ENCODE peak calls at places on chromosomes 7 and 10, in nine cellular contexts. One of them, this sample, is unnamed.

GRCh38 chr7:42232275-42232674 is 4.7 kb downstream of the GLI3 start:
- DNase-seq in breast epithelium: no peak
- DNase-seq in body of pancreas: no peak
- DNase-seq in prostate gland: no peak
- DNase-seq in Peyer's patch: no peak
- DNase-seq in heart left ventricle: no peak
- DNase-seq in spleen: no peak
- DNase-seq in adrenal gland: no peak
- DNase-seq in NB4: peak
- DNase-seq in this sample: no peak

GRCh38 chr7:123367508-123368122 is 166.8 kb downstream of the IQUB start:
- DNase-seq in NB4: peak
- DNase-seq in adrenal gland: peak
- DNase-seq in prostate gland: no peak
- DNase-seq in heart left ventricle: no peak
- DNase-seq in body of pancreas: peak
- DNase-seq in breast epithelium: no peak
- DNase-seq in Peyer's patch: no peak
- DNase-seq in spleen: no peak
- DNase-seq in this sample: peak

GRCh38 chr7:90574136-90574819 is 21.8 kb upstream of the CDK14 start:
- DNase-seq in spleen: no peak
- DNase-seq in Peyer's patch: no peak
- DNase-seq in NB4: no peak
- DNase-seq in prostate gland: no peak
- DNase-seq in breast epithelium: no peak
- DNase-seq in adrenal gland: peak
- DNase-seq in heart left ventricle: peak
- DNase-seq in body of pancreas: peak
- DNase-seq in this sample: no peak

GRCh38 chr7:151107882-151108281 is 21.6 kb downstream of the AGAP3 start:
- DNase-seq in prostate gland: no peak
- DNase-seq in adrenal gland: no peak
- DNase-seq in body of pancreas: no peak
- DNase-seq in breast epithelium: no peak
- DNase-seq in heart left ventricle: no peak
- DNase-seq in Peyer's patch: no peak
- DNase-seq in spleen: no peak
- DNase-seq in NB4: no peak
- DNase-seq in this sample: no peak

GRCh38 chr10:35416628-35417625 is 80.6 kb downstream of the CCNY start:
- DNase-seq in heart left ventricle: no peak
- DNase-seq in spleen: no peak
- DNase-seq in breast epithelium: no peak
- DNase-seq in NB4: no peak
- DNase-seq in Peyer's patch: no peak
- DNase-seq in body of pancreas: no peak
- DNase-seq in adrenal gland: peak
- DNase-seq in prostate gland: no peak
- DNase-seq in this sample: no peak

GRCh38 chr10:107553470-107553869 is 389.0 kb upstream of the SORCS1 start:
- DNase-seq in spleen: no peak
- DNase-seq in NB4: no peak
- DNase-seq in body of pancreas: no peak
- DNase-seq in breast epithelium: no peak
- DNase-seq in adrenal gland: no peak
- DNase-seq in Peyer's patch: no peak
- DNase-seq in heart left ventricle: no peak
- DNase-seq in prostate gland: no peak
- DNase-seq in this sample: no peak

GRCh38 chr7:41955475-41956243 is 252.8 kb upstream of the INHBA start:
- DNase-seq in prostate gland: peak
- DNase-seq in heart left ventricle: peak
- DNase-seq in adrenal gland: peak
- DNase-seq in NB4: peak
- DNase-seq in breast epithelium: peak
- DNase-seq in body of pancreas: peak
- DNase-seq in spleen: peak
- DNase-seq in Peyer's patch: peak
- DNase-seq in this sample: no peak

GRCh38 chr7:114415054-114415997 is 711 bp downstream of the FOXP2 start:
- DNase-seq in spleen: no peak
- DNase-seq in body of pancreas: no peak
- DNase-seq in NB4: no peak
- DNase-seq in Peyer's patch: no peak
- DNase-seq in breast epithelium: no peak
- DNase-seq in prostate gland: no peak
- DNase-seq in adrenal gland: no peak
- DNase-seq in heart left ventricle: no peak
- DNase-seq in this sample: no peak

GRCh38 chr10:86649471-86650150 is 4.7 kb upstream of the OPN4 start:
- DNase-seq in breast epithelium: no peak
- DNase-seq in body of pancreas: no peak
- DNase-seq in adrenal gland: peak
- DNase-seq in heart left ventricle: no peak
- DNase-seq in NB4: no peak
- DNase-seq in prostate gland: no peak
- DNase-seq in spleen: peak
- DNase-seq in Peyer's patch: no peak
- DNase-seq in this sample: no peak

GRCh38 chr10:91604936-91605534 is 27.8 kb downstream of the PPP1R3C start:
- DNase-seq in breast epithelium: no peak
- DNase-seq in adrenal gland: no peak
- DNase-seq in spleen: no peak
- DNase-seq in NB4: no peak
- DNase-seq in prostate gland: no peak
- DNase-seq in body of pancreas: no peak
- DNase-seq in Peyer's patch: no peak
- DNase-seq in heart left ventricle: no peak
- DNase-seq in this sample: no peak

DNA sequence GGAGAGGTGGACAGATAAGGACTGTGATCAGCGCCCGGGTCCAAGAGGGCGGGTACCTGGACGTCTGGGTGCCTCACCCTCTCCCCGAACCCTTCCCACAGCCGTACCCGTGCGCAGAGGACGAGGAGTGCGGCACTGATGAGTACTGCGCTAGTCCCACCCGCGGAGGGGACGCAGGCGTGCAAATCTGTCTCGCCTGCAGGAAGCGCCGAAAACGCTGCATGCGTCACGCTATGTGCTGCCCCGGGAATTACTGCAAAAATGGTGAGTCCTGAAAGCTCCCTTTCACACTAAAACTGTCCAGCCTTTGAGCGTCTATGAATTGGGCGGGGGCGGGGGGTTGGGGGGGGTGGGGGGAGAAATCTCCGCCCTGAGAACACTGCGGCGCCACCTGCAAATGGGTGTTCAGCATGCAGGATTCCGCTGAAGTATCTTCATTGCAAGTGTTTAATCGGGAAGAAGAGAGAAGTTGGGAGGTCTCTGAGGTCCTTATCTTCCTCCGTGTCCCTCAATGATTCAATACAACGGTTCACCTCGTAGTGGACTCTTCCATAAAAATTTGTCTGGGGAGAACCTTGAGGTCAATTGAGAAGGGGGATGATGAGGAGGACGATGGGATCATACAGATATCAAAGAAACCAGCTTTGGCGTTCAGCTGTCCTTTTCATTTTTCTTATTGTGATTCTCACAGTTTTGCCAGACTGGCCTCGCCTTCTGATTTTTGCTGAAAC is 906 bp downstream of the DKK1 start:
- DNase-seq in prostate gland: no peak
- DNase-seq in adrenal gland: no peak
- DNase-seq in heart left ventricle: no peak
- DNase-seq in NB4: no peak
- DNase-seq in body of pancreas: no peak
- DNase-seq in Peyer's patch: no peak
- DNase-seq in breast epithelium: no peak
- DNase-seq in spleen: peak
- DNase-seq in this sample: no peak
- TF ChIP-seq POLR2A in prostate gland: no peak
- TF ChIP-seq POLR2A in adrenal gland: no peak
- TF ChIP-seq POLR2A in heart left ventricle: no peak
- TF ChIP-seq POLR2A in NB4: no peak
- TF ChIP-seq POLR2A in body of pancreas: no peak
- TF ChIP-seq POLR2A in Peyer's patch: no peak
- TF ChIP-seq POLR2A in breast epithelium: no peak
- TF ChIP-seq POLR2A in spleen: no peak
- TF ChIP-seq POLR2A in this sample: no peak

DNA sequence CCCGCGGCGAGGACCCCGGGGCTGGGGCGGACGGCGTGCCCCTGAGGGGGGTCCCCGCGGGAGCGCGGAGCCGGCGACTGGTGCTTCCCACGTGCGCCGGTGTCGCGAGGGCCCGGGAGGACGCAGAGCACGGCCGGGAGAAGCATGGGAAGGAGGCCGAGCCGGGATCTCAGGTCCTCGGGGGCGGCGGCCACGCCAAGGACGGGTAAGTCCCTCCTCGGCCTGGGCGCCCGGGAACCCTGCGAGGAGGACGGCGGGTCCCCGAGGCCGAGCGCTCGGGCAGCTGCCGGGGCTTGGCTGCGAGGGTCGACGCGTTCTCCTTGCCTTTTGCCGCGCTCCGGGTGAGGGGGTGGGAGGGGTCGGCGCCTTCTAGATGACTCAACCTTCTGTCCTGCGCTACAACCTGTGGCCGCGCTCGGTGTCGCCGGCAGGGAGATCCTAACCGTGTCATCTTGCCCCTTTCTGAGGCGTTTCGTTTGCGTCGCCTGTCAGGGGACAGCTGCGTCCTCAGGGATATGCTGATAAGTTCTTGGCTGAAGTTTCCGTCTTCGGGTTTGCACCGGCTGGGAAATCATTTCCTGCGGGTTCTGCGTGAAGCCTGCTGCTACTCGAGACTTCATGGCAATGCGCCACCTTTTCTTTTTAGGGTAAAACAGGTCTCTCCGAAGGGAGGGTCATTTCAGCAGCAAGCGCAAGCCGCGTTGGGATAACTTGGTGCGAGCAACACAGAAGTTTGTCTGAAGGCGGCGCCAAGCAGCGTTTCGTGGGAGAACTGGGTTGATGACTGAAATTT is 529 bp downstream of the TASOR2 start:
- DNase-seq in breast epithelium: peak
- DNase-seq in prostate gland: peak
- DNase-seq in body of pancreas: peak
- DNase-seq in spleen: peak
- DNase-seq in heart left ventricle: peak
- DNase-seq in Peyer's patch: peak
- DNase-seq in adrenal gland: peak
- DNase-seq in NB4: peak
- DNase-seq in this sample: peak
- TF ChIP-seq POLR2A in breast epithelium: no peak
- TF ChIP-seq POLR2A in prostate gland: no peak
- TF ChIP-seq POLR2A in body of pancreas: no peak
- TF ChIP-seq POLR2A in spleen: no peak
- TF ChIP-seq POLR2A in heart left ventricle: no peak
- TF ChIP-seq POLR2A in Peyer's patch: no peak
- TF ChIP-seq POLR2A in adrenal gland: peak
- TF ChIP-seq POLR2A in NB4: no peak
- TF ChIP-seq POLR2A in this sample: no peak

GRCh38 chr10:69375307-69376151 is 41.2 kb downstream of the TACR2 start:
- DNase-seq in body of pancreas: peak
- DNase-seq in Peyer's patch: no peak
- DNase-seq in heart left ventricle: peak
- DNase-seq in NB4: no peak
- DNase-seq in prostate gland: peak
- DNase-seq in adrenal gland: no peak
- DNase-seq in spleen: no peak
- DNase-seq in breast epithelium: peak
- DNase-seq in this sample: no peak

GRCh38 chr10:69376662-69377061 is 40.1 kb downstream of the TACR2 start:
- DNase-seq in body of pancreas: no peak
- DNase-seq in heart left ventricle: no peak
- DNase-seq in prostate gland: no peak
- DNase-seq in spleen: no peak
- DNase-seq in Peyer's patch: no peak
- DNase-seq in NB4: no peak
- DNase-seq in adrenal gland: no peak
- DNase-seq in breast epithelium: no peak
- DNase-seq in this sample: no peak

GRCh38 chr10:69374931-69375306 is 41.8 kb downstream of the TACR2 start:
- DNase-seq in prostate gland: no peak
- DNase-seq in NB4: no peak
- DNase-seq in adrenal gland: no peak
- DNase-seq in heart left ventricle: no peak
- DNase-seq in Peyer's patch: no peak
- DNase-seq in spleen: no peak
- DNase-seq in breast epithelium: no peak
- DNase-seq in body of pancreas: no peak
- DNase-seq in this sample: no peak

GRCh38 chr10:69372126-69372980 is 44.4 kb downstream of the TACR2 start:
- DNase-seq in spleen: no peak
- DNase-seq in prostate gland: no peak
- DNase-seq in Peyer's patch: no peak
- DNase-seq in heart left ventricle: no peak
- DNase-seq in NB4: no peak
- DNase-seq in body of pancreas: no peak
- DNase-seq in adrenal gland: no peak
- DNase-seq in breast epithelium: no peak
- DNase-seq in this sample: no peak

DNA sequence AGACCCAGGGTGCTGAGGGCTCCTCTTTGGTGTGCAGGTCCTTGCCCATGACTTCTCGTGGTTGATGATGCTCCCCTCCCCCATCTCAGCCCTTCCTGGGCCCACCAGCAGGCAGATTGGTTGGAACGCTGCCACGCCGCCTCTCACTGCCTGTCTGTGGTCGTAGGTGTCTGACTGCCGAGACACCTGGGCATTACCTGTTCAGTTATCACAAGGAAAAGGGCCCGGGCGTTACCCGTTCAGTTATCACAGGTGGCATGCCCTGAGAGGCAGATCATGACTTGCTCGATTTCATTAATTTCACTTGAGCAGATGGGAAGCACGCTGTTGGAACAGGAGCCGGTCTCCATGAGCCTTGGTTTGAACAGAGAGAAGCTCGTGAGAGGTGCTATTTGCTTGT is 42.5 kb downstream of the TACR2 start:
- DNase-seq in heart left ventricle: no peak
- DNase-seq in adrenal gland: no peak
- DNase-seq in NB4: no peak
- DNase-seq in Peyer's patch: no peak
- DNase-seq in spleen: no peak
- DNase-seq in prostate gland: no peak
- DNase-seq in breast epithelium: no peak
- DNase-seq in body of pancreas: no peak
- DNase-seq in this sample: no peak
- TF ChIP-seq POLR2A in heart left ventricle: no peak
- TF ChIP-seq POLR2A in adrenal gland: no peak
- TF ChIP-seq POLR2A in NB4: no peak
- TF ChIP-seq POLR2A in Peyer's patch: no peak
- TF ChIP-seq POLR2A in spleen: no peak
- TF ChIP-seq POLR2A in prostate gland: no peak
- TF ChIP-seq POLR2A in breast epithelium: no peak
- TF ChIP-seq POLR2A in body of pancreas: no peak
- TF ChIP-seq POLR2A in this sample: no peak

DNA sequence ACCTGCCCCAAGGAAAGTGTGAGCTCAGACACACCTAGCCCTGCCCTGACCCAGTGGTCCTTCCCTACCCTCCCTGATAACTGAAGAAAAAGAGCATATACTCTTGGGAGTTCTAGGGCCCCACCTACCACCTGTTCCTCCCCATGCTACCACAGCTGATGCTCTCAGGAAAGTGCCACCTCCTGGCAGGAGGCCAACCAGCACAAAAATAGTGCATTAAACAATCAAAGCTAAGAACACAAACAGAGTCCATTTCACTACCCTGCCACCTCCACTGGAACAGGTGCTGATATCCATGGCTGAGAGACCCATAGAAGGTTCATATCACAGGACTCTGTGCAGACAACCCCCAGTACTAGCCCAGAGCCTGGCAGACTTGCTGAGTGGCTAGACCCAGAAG is 288.6 kb upstream of the PHF14 start:
- DNase-seq in adrenal gland: no peak
- DNase-seq in heart left ventricle: no peak
- DNase-seq in Peyer's patch: no peak
- DNase-seq in breast epithelium: no peak
- DNase-seq in NB4: no peak
- DNase-seq in prostate gland: no peak
- DNase-seq in body of pancreas: no peak
- DNase-seq in spleen: no peak
- DNase-seq in this sample: no peak
- TF ChIP-seq POLR2A in adrenal gland: no peak
- TF ChIP-seq POLR2A in heart left ventricle: no peak
- TF ChIP-seq POLR2A in Peyer's patch: no peak
- TF ChIP-seq POLR2A in breast epithelium: no peak
- TF ChIP-seq POLR2A in NB4: no peak
- TF ChIP-seq POLR2A in prostate gland: no peak
- TF ChIP-seq POLR2A in body of pancreas: no peak
- TF ChIP-seq POLR2A in spleen: no peak
- TF ChIP-seq POLR2A in this sample: no peak